ENCODE peak calls at places on chromosomes 1 and 21, in six cellular contexts. W, F, Z, E, G and X are unnamed samples.

GRCh38 chr1:63534406-63534805 is 11.1 kb downstream of the EFCAB7 start:
- DNase-seq in W (no peak), F (no peak), Z (no peak), E (no peak), G (no peak), X (no peak)

GRCh38 chr1:192958871-192959270 is 100.3 kb downstream of the UCHL5 start:
- DNase-seq in W (no peak), F (no peak), Z (no peak), E (no peak), G (no peak), X (no peak)

GRCh38 chr1:214460304-214460916 is 91.0 kb downstream of the PTPN14 start:
- DNase-seq in W (no peak), F (no peak), Z (no peak), E (no peak), G (no peak), X (no peak)

GRCh38 chr1:93814795-93815737 is 63.9 kb downstream of the DNTTIP2 start:
- DNase-seq in W (no peak), F (no peak), Z (no peak), E (no peak), G (no peak), X (no peak)

GRCh38 chr1:231918239-231919015 is 291.8 kb downstream of the DISC1 start:
- DNase-seq in W (no peak), F (no peak), Z (no peak), E (no peak), G (no peak), X (no peak)

GRCh38 chr1:224520808-224521207 is 86.2 kb upstream of the WDR26 start:
- DNase-seq in W (no peak), F (no peak), Z (no peak), E (no peak), G (no peak), X (no peak)

GRCh38 chr1:176903474-176903873 is 261.0 kb downstream of the ASTN1 start:
- DNase-seq in W (no peak), F (no peak), Z (no peak), E (no peak), G (no peak), X (no peak)

GRCh38 chr1:201221201-201221846 is 30.7 kb downstream of the IGFN1 start:
- DNase-seq in W (no peak), F (no peak), Z (no peak), E (no peak), G (no peak), X (no peak)

GRCh38 chr1:161241682-161242081 is 3.7 kb upstream of the NR1I3 start:
- DNase-seq in W (no peak), F (no peak), Z (no peak), E (no peak), G (no peak), X (no peak)

GRCh38 chr1:202752799-202753198 is 42.5 kb upstream of the SYT2 start:
- DNase-seq in W (no peak), F (no peak), Z (no peak), E (no peak), G (no peak), X (no peak)

GRCh38 chr1:116290085-116290670 is 82.9 kb upstream of the ATP1A1 start:
- DNase-seq in W (no peak), F (no peak), Z (no peak), E (no peak), G (peak; percentile 59), X (no peak)

GRCh38 chr1:166695115-166695514 is 144.2 kb upstream of the POGK start:
- DNase-seq in W (no peak), F (no peak), Z (no peak), E (no peak), G (no peak), X (no peak)

GRCh38 chr1:67759692-67760029 is 73.6 kb downstream of the GNG12 start:
- DNase-seq in W (no peak), F (no peak), Z (no peak), E (no peak), G (no peak), X (no peak)

GRCh38 chr1:54863267-54863665 is 23.7 kb downstream of the DHCR24 start:
- DNase-seq in W (peak; percentile 17), F (no peak), Z (no peak), E (no peak), G (no peak), X (no peak)

GRCh38 chr1:188128761-188129160 is 1300.0 kb downstream of the PLA2G4A start:
- DNase-seq in W (peak; percentile 51), F (no peak), Z (no peak), E (peak; percentile 4), G (no peak), X (no peak)

GRCh38 chr1:6936308-6936675 is 151.0 kb downstream of the CAMTA1 start:
- DNase-seq in W (no peak), F (no peak), Z (no peak), E (no peak), G (no peak), X (no peak)

GRCh38 chr1:66244429-66244828 is 289.5 kb upstream of the SGIP1 start:
- DNase-seq in W (no peak), F (no peak), Z (no peak), E (no peak), G (no peak), X (no peak)

GRCh38 chr1:89089962-89090361 is 25.0 kb upstream of the GBP1 start:
- DNase-seq in W (no peak), F (no peak), Z (no peak), E (no peak), G (no peak), X (no peak)

GRCh38 chr1:192190066-192190465 is 31.8 kb downstream of the RGS18 start:
- DNase-seq in W (no peak), F (no peak), Z (no peak), E (no peak), G (no peak), X (no peak)

GRCh38 chr1:53550201-53550741 is 91.1 kb downstream of the DMRTB1 start:
- DNase-seq in W (peak; percentile 69), F (no peak), Z (no peak), E (peak; percentile 2), G (no peak), X (no peak)

GRCh38 chr1:209053587-209053986 is 529.9 kb upstream of the CAMK1G start:
- DNase-seq in W (no peak), F (no peak), Z (no peak), E (no peak), G (no peak), X (no peak)

GRCh38 chr21:14926186-14926585 is 138.6 kb downstream of the NRIP1 start:
- DNase-seq in W (no peak), F (no peak), Z (no peak), E (no peak), G (no peak), X (no peak)

GRCh38 chr1:2976180-2976562 is 45.1 kb upstream of the ACTRT2 start:
- DNase-seq in W (peak; percentile 70), F (no peak), Z (no peak), E (no peak), G (no peak), X (no peak)

GRCh38 chr21:42591170-42591869 is 62.1 kb upstream of the PDE9A start:
- DNase-seq in W (no peak), F (no peak), Z (no peak), E (no peak), G (no peak), X (no peak)

GRCh38 chr21:44530221-44530902 is 9.6 kb downstream of the KRTAP10-1 start:
- DNase-seq in W (no peak), F (no peak), Z (no peak), E (no peak), G (no peak), X (no peak)

GRCh38 chr1:76303348-76303712 is 228.8 kb downstream of the ST6GALNAC3 start:
- DNase-seq in W (no peak), F (no peak), Z (no peak), E (no peak), G (no peak), X (no peak)

GRCh38 chr1:46152021-46152420 is 19.6 kb upstream of the PIK3R3 start:
- DNase-seq in W (no peak), F (no peak), Z (no peak), E (no peak), G (no peak), X (no peak)

GRCh38 chr1:212255705-212256307 is 29.4 kb upstream of the PPP2R5A start:
- DNase-seq in W (no peak), F (no peak), Z (no peak), E (no peak), G (no peak), X (no peak)

GRCh38 chr21:39518055-39518844 is 66.5 kb downstream of the SH3BGR start:
- DNase-seq in W (no peak), F (peak; percentile 59), Z (no peak), E (peak; percentile 90), G (no peak), X (no peak)

GRCh38 chr1:238252033-238252802 is 361.5 kb upstream of the ZP4 start:
- DNase-seq in W (no peak), F (no peak), Z (no peak), E (peak; percentile 64), G (peak; percentile 24), X (no peak)

GRCh38 chr1:212633144-212633543 is 24.6 kb downstream of the ATF3 start:
- DNase-seq in W (no peak), F (no peak), Z (no peak), E (no peak), G (no peak), X (no peak)